ENCODE peak calls at places on chromosomes 12 and 14, in nine cellular contexts. V is HepG2, S is left ventricle myocardium inferior, J is heart left ventricle, O is endodermal cell, F is fibroblast of lung, W is heart right ventricle, Y is ascending aorta, G is HCT116. U is an unnamed sample. For H3K4me1, the result is how much of the 10 kb centered on the place peaks cover.

GRCh38 chr12:126084480-126084879 is 1019.2 kb downstream of the AACS start:
- DNase-seq in W (no peak), S (no peak), V (no peak), J (no peak), Y (no peak), G (no peak), O (no peak), F (no peak), U (no peak)

GRCh38 chr14:68210729-68211299 is 391.2 kb downstream of the RAD51B start:
- DNase-seq in S (no peak), F (peak), J (peak), W (no peak), Y (no peak), O (no peak), V (peak), G (no peak), U (no peak)

GRCh38 chr12:29782821-29783772 is 645 bp downstream of the TMTC1 start:
- DNase-seq in V (no peak), G (no peak), O (peak), W (peak), F (peak), Y (no peak), S (peak), J (peak), U (peak)

GRCh38 chr12:57216014-57216891 is at the start of gene NXPH4:
- DNase-seq in J (peak), S (peak), F (no peak), Y (no peak), V (no peak), W (peak), G (no peak), O (peak), U (no peak)

GRCh38 chr14:100165376-100165775 is 5.9 kb upstream of the DEGS2 start:
- DNase-seq in G (no peak), O (peak), J (no peak), Y (no peak), W (no peak), F (no peak), S (no peak), V (no peak), U (no peak)

GRCh38 chr12:123167329-123167728 is 16.4 kb upstream of the PITPNM2 start:
- DNase-seq in J (no peak), W (no peak), O (no peak), G (no peak), S (no peak), F (no peak), Y (no peak), V (peak), U (no peak)

GRCh38 chr14:99420711-99421110 is 59.9 kb downstream of the SETD3 start:
- DNase-seq in F (peak), O (no peak), G (no peak), V (no peak), W (no peak), S (no peak), J (no peak), Y (no peak), U (no peak)

GRCh38 chr12:30694971-30695326 is 720 bp downstream of the IPO8 start:
- DNase-seq in J (peak), F (peak), S (no peak), V (peak), W (peak), Y (no peak), G (peak), O (peak), U (peak)

GRCh38 chr14:74630881-74631690 is 19.0 kb upstream of the LTBP2 start:
- DNase-seq in W (no peak), F (peak), V (no peak), G (no peak), J (no peak), Y (no peak), S (no peak), O (no peak), U (no peak)

GRCh38 chr12:67884596-67884995 is 104.7 kb upstream of the IFNG-AS1 start:
- DNase-seq in S (no peak), W (no peak), F (no peak), Y (no peak), O (no peak), G (no peak), V (no peak), J (no peak), U (no peak)

GRCh38 chr14:35682802-35683201 is 126.3 kb downstream of the RALGAPA1 start:
- DNase-seq in J (no peak), F (no peak), V (no peak), G (no peak), O (no peak), W (no peak), S (no peak), Y (no peak), U (no peak)

GRCh38 chr12:57734586-57734985 is 4.0 kb downstream of the AGAP2 start:
- DNase-seq in J (no peak), Y (no peak), V (no peak), O (no peak), F (no peak), G (no peak), S (no peak), W (no peak), U (no peak)

GRCh38 chr12:15709524-15709923 is 79.7 kb downstream of the EPS8 start:
- DNase-seq in Y (no peak), S (no peak), J (no peak), V (no peak), W (no peak), F (no peak), O (peak), G (no peak), U (no peak)

GRCh38 chr12:80576641-80577418 is 130.6 kb upstream of the MYF6 start:
- DNase-seq in F (no peak), J (no peak), O (no peak), V (no peak), W (no peak), Y (no peak), S (no peak), G (no peak), U (no peak)

GRCh38 chr14:53338192-53338591 is 185.1 kb upstream of the DDHD1 start:
- DNase-seq in W (no peak), F (peak), O (no peak), Y (no peak), V (no peak), G (no peak), J (no peak), S (no peak), U (no peak)

GRCh38 chr14:60722836-60723217 is 1.3 kb downstream of the SIX4 start:
- DNase-seq in F (peak), Y (no peak), J (no peak), W (peak), S (no peak), O (no peak), G (no peak), V (no peak), U (peak)

GRCh38 chr12:27627123-27627835 is 69.0 kb upstream of the REP15 start:
- DNase-seq in S (no peak), G (no peak), J (no peak), Y (no peak), F (peak), V (no peak), O (no peak), W (no peak), U (no peak)

GRCh38 chr14:93008381-93008780 is 85.4 kb downstream of the CHGA start:
- DNase-seq in S (peak), V (no peak), G (no peak), F (peak), J (no peak), Y (no peak), O (no peak), W (peak), U (peak)

GRCh38 chr12:128971802-128972201 is 118.5 kb downstream of the GLT1D1 start:
- DNase-seq in V (no peak), G (no peak), O (no peak), W (no peak), Y (no peak), F (no peak), S (no peak), J (no peak), U (no peak)

GRCh38 chr14:75459099-75459741 is 31.4 kb downstream of the JDP2 start:
- DNase-seq in Y (no peak), V (no peak), F (no peak), J (peak), W (peak), O (peak), S (peak), G (no peak), U (peak)

GRCh38 chr14:37594916-37595808 is at the start of the genes FOXA1 and TTC6:
- DNase-seq in Y (no peak), F (no peak), J (no peak), W (peak), V (peak), S (no peak), G (peak), O (peak), U (peak)

GRCh38 chr12:7190268-7191055 is 976 bp downstream of the PEX5 start:
- DNase-seq in Y (no peak), O (no peak), J (peak), G (no peak), V (peak), F (peak), W (peak), S (peak), U (peak)

GRCh38 chr14:102088012-102088792 is 1.4 kb upstream of the HSP90AA1 start:
- DNase-seq in V (no peak), G (no peak), J (peak), Y (peak), W (peak), S (peak), F (no peak), O (peak), U (peak)

GRCh38 chr14:91237219-91237618 is 7.3 kb downstream of the GPR68 start:
- DNase-seq in G (no peak), V (no peak), W (no peak), Y (no peak), O (no peak), J (no peak), F (peak), S (no peak), U (no peak)

GRCh38 chr12:124321040-124321481 is 26.2 kb downstream of the RFLNA start:
- DNase-seq in W (peak), Y (no peak), J (peak), G (no peak), V (peak), S (peak), O (peak), F (peak), U (peak)

GRCh38 chr14:103697601-103698379 is 17.5 kb downstream of the XRCC3 start:
- DNase-seq in S (peak), W (no peak), F (no peak), V (no peak), J (no peak), Y (no peak), G (no peak), O (no peak), U (peak)

GRCh38 chr12:45729233-45730115 is at the start of gene ARID2:
- DNase-seq in O (peak), S (peak), V (peak), F (peak), Y (no peak), J (peak), W (peak), G (peak), U (peak)

GRCh38 chr12:132779781-132780353 is 18.2 kb upstream of the ANKLE2 start:
- DNase-seq in J (no peak), Y (no peak), S (no peak), O (no peak), V (no peak), G (no peak), W (no peak), F (no peak), U (no peak)

GRCh38 chr12:55940065-55940732 is 9.2 kb downstream of the DGKA start:
- DNase-seq in G (peak), Y (peak), O (peak), V (peak), S (peak), W (peak), F (peak), J (peak), U (peak)

GRCh38 chr14:100138082-100138787 is 21.2 kb downstream of the DEGS2 start:
- DNase-seq in S (no peak), W (no peak), G (no peak), J (no peak), Y (no peak), V (no peak), F (no peak), O (no peak), U (no peak)

GRCh38 chr12:24948452-24948815 is 467 bp downstream of the BCAT1 start:
- DNase-seq in Y (no peak), J (no peak), V (no peak), F (peak), W (no peak), S (no peak), O (peak), G (no peak), U (no peak)

GRCh38 chr14:20469242-20469889 is at the start of gene PNP:
- DNase-seq in O (peak), Y (peak), G (peak), J (peak), V (peak), W (peak), F (peak), S (peak), U (peak)

GRCh38 chr12:79911889-79912656 is 22.8 kb downstream of the PPP1R12A start:
- DNase-seq in S (no peak), O (no peak), G (no peak), W (no peak), F (no peak), Y (no peak), V (no peak), J (no peak), U (no peak)

GRCh38 chr12:80472912-80473500 is 29.0 kb downstream of the PTPRQ start:
- DNase-seq in W (no peak), Y (no peak), F (peak), J (no peak), S (no peak), V (peak), G (peak), O (peak), U (peak)

GRCh38 chr14:22097606-22098292 is 424.1 kb upstream of the OR4E1 start:
- DNase-seq in V (no peak), J (no peak), F (no peak), S (no peak), W (no peak), G (no peak), Y (no peak), O (no peak), U (no peak)

GRCh38 chr12:5654019-5654418 is 222.1 kb downstream of the NTF3 start:
- DNase-seq in W (no peak), Y (no peak), S (no peak), G (no peak), F (no peak), O (no peak), V (no peak), J (no peak), U (no peak)

GRCh38 chr12:5650804-5651461 is 219.0 kb downstream of the NTF3 start:
- DNase-seq in F (no peak), J (no peak), Y (no peak), V (no peak), S (no peak), O (no peak), W (no peak), G (no peak), U (no peak)

GRCh38 chr12:5648692-5649338 is 216.9 kb downstream of the NTF3 start:
- DNase-seq in Y (no peak), V (peak), W (no peak), F (peak), S (no peak), J (no peak), O (peak), G (peak), U (no peak)
- TF ChIP-seq CTCF in Y (peak), V (peak), W (peak), F (peak), S (peak), J (peak), O (peak), G (peak), U (peak)

GRCh38 chr14:71320734-71321555 is 413.7 kb downstream of the PCNX1 start:
- DNase-seq in Y (peak), V (no peak), O (peak), S (peak), G (no peak), J (peak), F (peak), W (peak), U (peak)
- H3K4me1 ChIP-seq in Y (under half), V (under half), O (under half), S (under half), G (under half), J (under half), F (under half), W (half or more), U (under half)

DNA sequence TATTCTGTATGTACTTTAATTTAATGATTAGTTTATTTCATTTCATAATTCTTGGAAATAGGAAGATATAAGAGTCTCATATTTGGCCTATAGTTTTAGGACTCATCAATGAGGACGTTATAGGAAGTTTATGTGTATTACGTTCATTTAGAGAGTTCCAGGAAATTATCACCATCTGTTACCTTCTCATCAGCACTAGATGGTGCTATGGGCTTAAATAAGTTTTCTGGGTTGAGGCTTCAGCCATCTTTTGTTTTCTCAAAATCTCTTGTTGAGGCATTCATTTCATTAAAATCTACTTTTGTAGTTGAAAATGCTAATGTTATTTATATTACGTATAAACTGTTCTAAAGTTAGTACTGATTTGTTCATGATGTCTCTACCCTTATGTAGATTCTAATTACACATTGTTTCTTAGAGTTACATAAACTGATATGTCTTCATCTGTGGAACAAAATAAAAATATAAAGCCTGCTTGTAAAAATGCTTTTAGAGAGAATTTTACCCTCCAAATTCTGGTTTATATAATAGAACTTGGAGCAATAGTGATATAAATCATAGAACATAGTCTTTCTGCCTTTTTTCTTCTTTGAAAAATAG is 89.2 kb downstream of the CFAP54 start:
- DNase-seq in G (peak), S (no peak), W (no peak), J (no peak), F (peak), V (peak), O (no peak), Y (no peak), U (no peak)
- TF ChIP-seq CTCF in G (peak), S (peak), W (peak), J (peak), F (peak), V (peak), O (peak), Y (peak), U (peak)

GRCh38 chr12:95220726-95221125 is 3.1 kb downstream of the VEZT start:
- DNase-seq in J (no peak), V (no peak), F (no peak), W (no peak), G (no peak), Y (no peak), O (no peak), S (no peak), U (no peak)
- H3K4me1 ChIP-seq in J (under half), V (under half), F (under half), W (under half), G (under half), Y (under half), O (under half), S (half or more), U (half or more)

DNA sequence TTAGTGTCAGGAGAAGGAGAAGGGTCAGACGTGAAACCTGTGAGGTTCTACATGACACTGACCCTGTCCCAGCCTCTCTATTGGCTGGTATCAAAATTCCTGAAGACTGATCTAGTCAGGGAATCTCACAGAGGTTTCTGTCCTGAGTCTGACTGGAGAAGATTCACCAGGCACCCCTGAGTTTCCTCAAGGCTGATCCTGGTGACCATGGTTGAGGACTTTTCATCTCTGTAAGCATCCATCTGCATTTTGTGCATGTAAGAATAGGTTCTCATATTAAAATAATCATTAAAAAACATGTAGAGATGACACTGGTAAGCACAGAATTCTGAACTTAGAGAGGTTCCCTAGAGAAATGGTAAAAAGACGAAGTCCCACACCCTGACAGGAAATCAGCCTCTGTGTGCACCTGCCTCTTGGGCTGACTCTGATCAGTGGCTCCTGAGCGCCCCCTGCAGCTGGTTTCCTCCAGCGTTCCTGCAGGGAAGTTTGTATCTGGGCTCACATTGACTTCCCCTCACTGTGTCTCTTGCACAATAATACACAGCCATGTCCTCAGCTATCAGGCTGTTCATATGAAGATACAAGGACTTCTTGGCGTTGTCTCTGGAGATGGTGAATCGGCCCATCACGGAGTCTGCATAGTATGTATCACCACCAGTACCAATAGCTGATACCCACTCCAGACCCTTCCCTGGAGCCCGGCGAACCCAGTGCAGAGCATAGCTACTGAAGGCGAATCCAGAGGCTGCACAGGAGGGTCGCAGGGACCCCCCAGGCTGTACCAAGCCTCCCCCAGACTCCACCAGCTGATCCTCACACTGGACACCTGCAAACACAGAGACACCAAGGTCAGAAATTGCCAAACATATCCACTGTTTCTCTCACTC is 991.9 kb downstream of the TMEM121 start:
- DNase-seq in F (no peak), W (peak), J (no peak), S (peak), G (no peak), Y (no peak), V (no peak), O (no peak), U (peak)
- TF ChIP-seq CTCF in F (no peak), W (no peak), J (no peak), S (no peak), G (no peak), Y (no peak), V (peak), O (no peak), U (no peak)

GRCh38 chr12:50363141-50363540 is 33.3 kb downstream of the FAM186A start:
- DNase-seq in S (no peak), Y (no peak), G (no peak), W (no peak), O (no peak), F (no peak), V (no peak), J (no peak), U (no peak)
- H3K4me1 ChIP-seq in S (under half), Y (under half), G (under half), W (under half), O (under half), F (under half), V (under half), J (under half), U (under half)

GRCh38 chr14:39467889-39468524 is 35.8 kb upstream of the FBXO33 start:
- DNase-seq in F (peak), J (no peak), V (peak), O (peak), W (no peak), G (peak), S (no peak), Y (no peak), U (no peak)
- TF ChIP-seq CTCF in F (peak), J (no peak), V (peak), O (peak), W (peak), G (peak), S (no peak), Y (no peak), U (no peak)